ENCODE peak calls at places on chromosome 17, in eight cellular contexts. O is heart right ventricle, D is psoas muscle, C is left ventricle myocardium inferior, L is right lobe of liver, F is tibial nerve, R is PC-3, M is AG10803. W is an unnamed sample.

GRCh38 chr17:70120420-70120819 is 45.4 kb downstream of the KCNJ16 start:
- DNase-seq in O (no peak), D (no peak), C (no peak), L (no peak), F (no peak), R (no peak), M (no peak), W (no peak)

GRCh38 chr17:64017381-64017980 is 3.0 kb downstream of the ICAM2 start:
- DNase-seq in O (no peak), D (no peak), C (no peak), L (no peak), F (no peak), R (peak), M (no peak), W (no peak)

GRCh38 chr17:78356163-78356713 is 3.6 kb downstream of the SOCS3 start:
- DNase-seq in O (peak), D (peak), C (no peak), L (no peak), F (no peak), R (peak), M (peak), W (no peak)

GRCh38 chr17:72173475-72174116 is 52.8 kb downstream of the SOX9 start:
- DNase-seq in O (no peak), D (no peak), C (no peak), L (no peak), F (no peak), R (no peak), M (no peak), W (no peak)

GRCh38 chr17:8485491-8485890 is 49.8 kb downstream of the NDEL1 start:
- DNase-seq in O (no peak), D (no peak), C (no peak), L (no peak), F (no peak), R (no peak), M (no peak), W (no peak)

GRCh38 chr17:81491761-81492160 is 20.8 kb downstream of the ACTG1 start:
- DNase-seq in O (peak), D (no peak), C (no peak), L (no peak), F (no peak), R (no peak), M (no peak), W (no peak)

GRCh38 chr17:6545291-6545690 is 11.1 kb downstream of the PITPNM3 start:
- DNase-seq in O (no peak), D (peak), C (no peak), L (no peak), F (no peak), R (no peak), M (no peak), W (no peak)

GRCh38 chr17:58541249-58541648 is 26.8 kb upstream of the MTMR4 start:
- DNase-seq in O (no peak), D (no peak), C (no peak), L (no peak), F (no peak), R (peak), M (no peak), W (no peak)

GRCh38 chr17:59165933-59166342 is 10.4 kb downstream of the PRR11 start:
- DNase-seq in O (no peak), D (no peak), C (no peak), L (no peak), F (peak), R (peak), M (peak), W (no peak)

GRCh38 chr17:29133146-29133713 is 47.0 kb downstream of the MYO18A start:
- DNase-seq in O (no peak), D (peak), C (peak), L (no peak), F (no peak), R (peak), M (peak), W (no peak)

GRCh38 chr17:42509916-42510315 is 26.1 kb upstream of the NAGLU start:
- DNase-seq in O (no peak), D (no peak), C (no peak), L (no peak), F (no peak), R (no peak), M (no peak), W (no peak)

GRCh38 chr17:81044764-81045589 is 10.0 kb downstream of the BAIAP2 start:
- DNase-seq in O (peak), D (peak), C (peak), L (peak), F (peak), R (peak), M (peak), W (no peak)

DNA sequence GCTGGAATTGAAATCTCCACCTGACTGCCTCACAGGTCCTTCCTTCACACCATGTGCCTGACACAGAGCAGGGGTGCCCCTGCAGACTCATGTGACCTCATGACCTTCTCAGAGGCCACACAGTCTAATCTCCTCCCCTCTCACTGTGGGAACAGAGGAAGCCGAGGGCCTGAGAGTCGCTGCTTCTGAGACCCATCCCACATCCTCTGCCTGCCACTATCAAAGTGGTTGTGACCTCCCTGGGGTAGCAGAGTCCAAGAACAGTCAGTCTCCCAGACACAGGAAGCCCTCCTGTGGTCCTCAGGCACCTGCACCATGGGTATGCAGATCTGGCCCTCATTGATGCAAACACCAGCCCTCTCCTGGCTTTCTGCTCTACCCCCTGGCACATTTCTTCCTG is 78.5 kb downstream of the RAB11FIP4 start:
- DNase-seq in O (no peak), D (no peak), C (no peak), L (no peak), F (no peak), R (no peak), M (no peak), W (no peak)
- TF ChIP-seq CTCF in O (no peak), D (no peak), C (no peak), L (no peak), F (no peak), R (no peak), M (no peak), W (no peak)

GRCh38 chr17:18344021-18344420 is 19.3 kb downstream of the SHMT1 start:
- DNase-seq in O (no peak), D (no peak), C (no peak), L (no peak), F (no peak), R (no peak), M (no peak), W (no peak)
- TF ChIP-seq CTCF in O (no peak), D (no peak), C (no peak), L (no peak), F (no peak), R (no peak), M (no peak), W (no peak)

GRCh38 chr17:45923511-45924268 is 29.3 kb downstream of the MAPT start:
- DNase-seq in O (no peak), D (no peak), C (no peak), L (peak), F (peak), R (no peak), M (peak), W (no peak)
- TF ChIP-seq CTCF in O (no peak), D (no peak), C (no peak), L (no peak), F (no peak), R (no peak), M (no peak), W (no peak)

DNA sequence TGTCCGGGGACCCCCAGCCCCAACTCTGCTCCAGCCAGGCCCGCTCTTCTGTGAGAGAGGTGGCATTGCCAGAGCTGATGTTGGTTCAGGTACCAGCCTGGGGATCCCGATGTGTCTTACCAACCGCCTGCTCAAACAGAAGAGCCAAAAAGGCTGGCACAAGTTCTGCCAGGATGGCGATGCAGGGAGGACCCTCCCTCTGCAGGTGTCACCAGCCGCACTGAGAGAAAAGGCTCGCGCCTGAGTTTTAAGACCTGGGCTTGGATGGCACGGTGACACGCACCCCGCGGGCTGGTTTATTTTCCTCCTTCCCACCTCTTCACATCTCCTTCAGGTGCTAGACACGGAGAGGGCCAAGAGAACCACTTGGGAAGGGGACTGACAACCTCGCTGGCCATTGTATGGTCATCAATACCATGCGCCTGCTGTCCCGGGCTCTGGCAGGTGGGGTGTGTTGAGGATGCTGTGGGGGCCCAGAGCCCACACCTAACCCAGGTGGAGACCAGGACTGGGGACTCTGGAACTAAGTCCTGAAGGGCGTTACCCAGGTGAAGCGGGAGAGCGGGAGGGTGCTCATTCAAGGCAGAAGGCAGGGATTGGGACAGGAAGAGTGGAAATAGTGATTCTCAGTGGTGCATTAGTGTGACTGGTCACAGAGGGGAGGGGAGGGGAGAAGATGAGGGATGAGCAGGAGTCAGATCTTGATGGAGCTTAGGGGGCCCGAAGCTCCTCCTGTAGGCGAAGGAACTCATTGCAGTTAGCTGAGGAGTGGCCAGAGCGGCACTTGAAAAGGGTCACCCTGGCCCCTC is 16.3 kb downstream of the FOXJ1 start:
- DNase-seq in O (no peak), D (no peak), C (no peak), L (no peak), F (no peak), R (peak), M (no peak), W (no peak)
- TF ChIP-seq CTCF in O (no peak), D (no peak), C (no peak), L (no peak), F (no peak), R (peak), M (peak), W (peak)

GRCh38 chr17:32608267-32608666 is 121.5 kb downstream of the CDK5R1 start:
- DNase-seq in O (no peak), D (no peak), C (no peak), L (no peak), F (no peak), R (no peak), M (no peak), W (no peak)

GRCh38 chr17:32610027-32610650 is 123.3 kb downstream of the CDK5R1 start:
- DNase-seq in O (no peak), D (no peak), C (no peak), L (no peak), F (no peak), R (no peak), M (no peak), W (no peak)

GRCh38 chr17:32604966-32605365 is 118.2 kb downstream of the CDK5R1 start:
- DNase-seq in O (no peak), D (no peak), C (no peak), L (no peak), F (no peak), R (no peak), M (no peak), W (no peak)

GRCh38 chr17:32610943-32611342 is 124.2 kb downstream of the CDK5R1 start:
- DNase-seq in O (no peak), D (no peak), C (no peak), L (no peak), F (no peak), R (no peak), M (no peak), W (no peak)

DNA sequence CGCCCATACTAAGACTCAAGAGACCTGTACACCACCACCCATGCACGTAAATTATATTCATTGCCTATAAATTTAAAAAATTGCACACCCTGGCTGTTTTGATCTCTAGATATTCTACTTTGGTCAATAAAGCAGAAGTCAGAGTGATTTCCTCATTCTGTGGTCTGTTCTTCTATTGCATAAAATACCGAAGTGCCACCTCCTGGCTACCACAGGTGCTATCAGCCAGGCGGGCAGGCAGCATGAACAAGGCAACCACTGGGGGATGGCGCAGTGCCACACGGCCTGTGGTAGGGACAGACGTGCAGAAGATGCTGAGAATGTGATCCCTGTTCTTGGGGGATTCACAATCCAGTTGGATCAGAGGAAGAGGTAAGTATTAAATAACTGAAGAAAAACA is 122.3 kb downstream of the CDK5R1 start:
- DNase-seq in O (peak), D (peak), C (peak), L (peak), F (peak), R (peak), M (peak), W (no peak)
- TF ChIP-seq CTCF in O (peak), D (peak), C (peak), L (peak), F (no peak), R (peak), M (no peak), W (peak)

GRCh38 chr17:31260151-31260550 is 36.9 kb downstream of the OMG start:
- DNase-seq in O (no peak), D (no peak), C (no peak), L (no peak), F (no peak), R (no peak), M (no peak), W (no peak)

GRCh38 chr17:31269178-31269577 is 27.9 kb downstream of the OMG start:
- DNase-seq in O (no peak), D (no peak), C (no peak), L (no peak), F (no peak), R (no peak), M (no peak), W (no peak)

GRCh38 chr17:31261596-31261995 is 35.4 kb downstream of the OMG start:
- DNase-seq in O (no peak), D (no peak), C (no peak), L (no peak), F (no peak), R (no peak), M (no peak), W (no peak)

GRCh38 chr17:31269597-31269996 is 27.4 kb downstream of the OMG start:
- DNase-seq in O (no peak), D (no peak), C (no peak), L (no peak), F (no peak), R (peak), M (peak), W (no peak)

DNA sequence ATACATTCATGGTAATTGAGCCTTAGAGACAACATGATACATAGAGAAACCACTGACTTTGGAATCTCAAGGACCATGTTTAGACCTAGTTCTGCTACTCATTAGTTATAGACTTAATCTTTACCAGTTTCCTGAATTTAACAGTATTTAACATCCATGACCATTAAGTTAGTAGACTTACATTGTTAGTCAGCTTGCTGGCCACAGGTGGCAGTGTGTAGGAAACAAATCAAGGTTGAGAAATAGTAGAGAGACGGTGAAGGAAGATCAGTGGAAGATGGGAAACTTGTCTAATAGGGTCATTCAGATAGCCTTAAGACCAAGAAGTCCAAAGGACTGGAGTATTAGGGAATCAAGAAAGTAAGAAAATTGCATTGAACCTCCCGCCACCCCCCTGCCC is 31.0 kb downstream of the OMG start:
- DNase-seq in O (no peak), D (no peak), C (no peak), L (no peak), F (no peak), R (no peak), M (no peak), W (no peak)
- TF ChIP-seq CTCF in O (no peak), D (no peak), C (no peak), L (peak), F (no peak), R (peak), M (no peak), W (peak)